ENCODE peak calls at places on chromosomes 1 and 21, in seven cellular contexts. One of them, this sample, is unnamed.

GRCh38 chr1:30966690-30967369 is 58.3 kb upstream of the SDC3 start:
- DNase-seq in H9: no peak
- DNase-seq in Karpas-422: no peak
- DNase-seq in mesendoderm: no peak
- DNase-seq in neural progenitor cell: no peak
- DNase-seq in neuronal stem cell: no peak
- DNase-seq in adipocyte: peak
- DNase-seq in this sample: no peak

GRCh38 chr1:44284184-44284583 is 70.9 kb downstream of the ERI3 start:
- DNase-seq in H9: no peak
- DNase-seq in Karpas-422: no peak
- DNase-seq in mesendoderm: no peak
- DNase-seq in neural progenitor cell: no peak
- DNase-seq in neuronal stem cell: no peak
- DNase-seq in adipocyte: no peak
- DNase-seq in this sample: no peak

GRCh38 chr1:165424454-165425283 is 20.3 kb downstream of the RXRG start:
- DNase-seq in H9: no peak
- DNase-seq in Karpas-422: no peak
- DNase-seq in mesendoderm: no peak
- DNase-seq in neural progenitor cell: no peak
- DNase-seq in neuronal stem cell: no peak
- DNase-seq in adipocyte: no peak
- DNase-seq in this sample: no peak

GRCh38 chr1:165641276-165641987 is 10.4 kb downstream of the MGST3 start:
- DNase-seq in H9: no peak
- DNase-seq in Karpas-422: no peak
- DNase-seq in mesendoderm: no peak
- DNase-seq in neural progenitor cell: no peak
- DNase-seq in neuronal stem cell: no peak
- DNase-seq in adipocyte: peak
- DNase-seq in this sample: no peak

GRCh38 chr1:38173848-38174247 is 127.3 kb upstream of the POU3F1 start:
- DNase-seq in H9: no peak
- DNase-seq in Karpas-422: no peak
- DNase-seq in mesendoderm: no peak
- DNase-seq in neural progenitor cell: no peak
- DNase-seq in neuronal stem cell: no peak
- DNase-seq in adipocyte: no peak
- DNase-seq in this sample: no peak

GRCh38 chr1:243623831-243624230 is 226.2 kb downstream of the AKT3 start:
- DNase-seq in H9: no peak
- DNase-seq in Karpas-422: no peak
- DNase-seq in mesendoderm: no peak
- DNase-seq in neural progenitor cell: no peak
- DNase-seq in neuronal stem cell: no peak
- DNase-seq in adipocyte: peak
- DNase-seq in this sample: no peak

GRCh38 chr1:7560128-7560527 is 211.0 kb upstream of the VAMP3 start:
- DNase-seq in H9: no peak
- DNase-seq in Karpas-422: peak
- DNase-seq in mesendoderm: no peak
- DNase-seq in neural progenitor cell: no peak
- DNase-seq in neuronal stem cell: no peak
- DNase-seq in adipocyte: no peak
- DNase-seq in this sample: peak

GRCh38 chr1:34994878-34995277 is 9.7 kb upstream of the TMEM35B start:
- DNase-seq in H9: no peak
- DNase-seq in Karpas-422: no peak
- DNase-seq in mesendoderm: no peak
- DNase-seq in neural progenitor cell: no peak
- DNase-seq in neuronal stem cell: no peak
- DNase-seq in adipocyte: no peak
- DNase-seq in this sample: no peak

GRCh38 chr1:199687321-199687720 is 340.2 kb upstream of the NR5A2 start:
- DNase-seq in H9: no peak
- DNase-seq in Karpas-422: no peak
- DNase-seq in mesendoderm: peak
- DNase-seq in neural progenitor cell: no peak
- DNase-seq in neuronal stem cell: no peak
- DNase-seq in adipocyte: no peak
- DNase-seq in this sample: no peak

GRCh38 chr1:220775238-220775853 is 11.4 kb upstream of the MTARC1 start:
- DNase-seq in H9: peak
- DNase-seq in Karpas-422: peak
- DNase-seq in mesendoderm: no peak
- DNase-seq in neural progenitor cell: peak
- DNase-seq in neuronal stem cell: no peak
- DNase-seq in adipocyte: peak
- DNase-seq in this sample: no peak

GRCh38 chr1:22056043-22056442 is 3.5 kb downstream of the CDC42 start:
- DNase-seq in H9: no peak
- DNase-seq in Karpas-422: no peak
- DNase-seq in mesendoderm: no peak
- DNase-seq in neural progenitor cell: no peak
- DNase-seq in neuronal stem cell: no peak
- DNase-seq in adipocyte: no peak
- DNase-seq in this sample: no peak

GRCh38 chr21:28547795-28548194 is 444.9 kb downstream of the LTN1 start:
- DNase-seq in H9: no peak
- DNase-seq in Karpas-422: peak
- DNase-seq in mesendoderm: no peak
- DNase-seq in neural progenitor cell: no peak
- DNase-seq in neuronal stem cell: no peak
- DNase-seq in adipocyte: no peak
- DNase-seq in this sample: no peak

GRCh38 chr21:45580576-45581321 is 38.5 kb upstream of the SLC19A1 start:
- DNase-seq in H9: no peak
- DNase-seq in Karpas-422: no peak
- DNase-seq in mesendoderm: peak
- DNase-seq in neural progenitor cell: no peak
- DNase-seq in neuronal stem cell: no peak
- DNase-seq in adipocyte: no peak
- DNase-seq in this sample: peak

GRCh38 chr1:222926566-222926965 is 111.7 kb downstream of the DISP1 start:
- DNase-seq in H9: no peak
- DNase-seq in Karpas-422: no peak
- DNase-seq in mesendoderm: peak
- DNase-seq in neural progenitor cell: no peak
- DNase-seq in neuronal stem cell: no peak
- DNase-seq in adipocyte: no peak
- DNase-seq in this sample: no peak

GRCh38 chr1:197674286-197674685 is 101.0 kb downstream of the DENND1B start:
- DNase-seq in H9: peak
- DNase-seq in Karpas-422: no peak
- DNase-seq in mesendoderm: peak
- DNase-seq in neural progenitor cell: peak
- DNase-seq in neuronal stem cell: peak
- DNase-seq in adipocyte: peak
- DNase-seq in this sample: no peak

GRCh38 chr1:167661527-167662436 is 31.8 kb downstream of the RCSD1 start:
- DNase-seq in H9: no peak
- DNase-seq in Karpas-422: peak
- DNase-seq in mesendoderm: no peak
- DNase-seq in neural progenitor cell: no peak
- DNase-seq in neuronal stem cell: no peak
- DNase-seq in adipocyte: peak
- DNase-seq in this sample: no peak

GRCh38 chr1:50859657-50860056 is 100.4 kb downstream of the FAF1 start:
- DNase-seq in H9: no peak
- DNase-seq in Karpas-422: no peak
- DNase-seq in mesendoderm: no peak
- DNase-seq in neural progenitor cell: no peak
- DNase-seq in neuronal stem cell: no peak
- DNase-seq in adipocyte: no peak
- DNase-seq in this sample: no peak

GRCh38 chr1:18943162-18943561 is 13.3 kb downstream of the IFFO2 start:
- DNase-seq in H9: no peak
- DNase-seq in Karpas-422: no peak
- DNase-seq in mesendoderm: no peak
- DNase-seq in neural progenitor cell: no peak
- DNase-seq in neuronal stem cell: no peak
- DNase-seq in adipocyte: no peak
- DNase-seq in this sample: no peak

GRCh38 chr1:18943914-18944572 is 12.4 kb downstream of the IFFO2 start:
- DNase-seq in H9: no peak
- DNase-seq in Karpas-422: no peak
- DNase-seq in mesendoderm: no peak
- DNase-seq in neural progenitor cell: no peak
- DNase-seq in neuronal stem cell: no peak
- DNase-seq in adipocyte: no peak
- DNase-seq in this sample: peak

GRCh38 chr1:18940303-18941020 is 16.0 kb downstream of the IFFO2 start:
- DNase-seq in H9: no peak
- DNase-seq in Karpas-422: no peak
- DNase-seq in mesendoderm: no peak
- DNase-seq in neural progenitor cell: no peak
- DNase-seq in neuronal stem cell: no peak
- DNase-seq in adipocyte: no peak
- DNase-seq in this sample: peak

GRCh38 chr1:18941221-18942141 is 15.0 kb downstream of the IFFO2 start:
- DNase-seq in H9: peak
- DNase-seq in Karpas-422: no peak
- DNase-seq in mesendoderm: peak
- DNase-seq in neural progenitor cell: peak
- DNase-seq in neuronal stem cell: peak
- DNase-seq in adipocyte: no peak
- DNase-seq in this sample: peak

DNA sequence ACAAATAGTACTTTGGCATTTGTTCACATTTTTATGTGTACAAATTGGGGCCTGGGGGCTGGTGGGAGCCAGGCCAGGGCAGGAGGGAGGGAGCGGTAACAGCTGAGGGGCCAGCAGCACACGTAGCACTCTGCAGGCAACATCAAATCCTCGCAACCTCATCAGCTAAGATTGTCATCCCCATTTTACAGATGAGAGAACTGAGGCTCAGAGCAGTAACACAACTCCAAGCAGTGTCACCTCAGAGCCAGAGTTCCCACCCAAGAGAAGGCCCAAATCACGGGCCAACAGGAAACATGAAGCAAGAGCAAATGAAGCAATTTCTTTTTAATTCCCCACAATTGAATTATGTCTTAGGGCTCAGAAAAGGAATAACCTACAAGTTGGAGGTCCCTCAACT is 14.1 kb downstream of the IFFO2 start:
- DNase-seq in H9: no peak
- DNase-seq in Karpas-422: no peak
- DNase-seq in mesendoderm: no peak
- DNase-seq in neural progenitor cell: no peak
- DNase-seq in neuronal stem cell: no peak
- DNase-seq in adipocyte: no peak
- DNase-seq in this sample: peak
- H3K9ac ChIP-seq in H9: no peak
- H3K9ac ChIP-seq in Karpas-422: no peak
- H3K9ac ChIP-seq in mesendoderm: no peak
- H3K9ac ChIP-seq in neural progenitor cell: no peak
- H3K9ac ChIP-seq in neuronal stem cell: no peak
- H3K9ac ChIP-seq in adipocyte: no peak
- H3K9ac ChIP-seq in this sample: no peak

DNA sequence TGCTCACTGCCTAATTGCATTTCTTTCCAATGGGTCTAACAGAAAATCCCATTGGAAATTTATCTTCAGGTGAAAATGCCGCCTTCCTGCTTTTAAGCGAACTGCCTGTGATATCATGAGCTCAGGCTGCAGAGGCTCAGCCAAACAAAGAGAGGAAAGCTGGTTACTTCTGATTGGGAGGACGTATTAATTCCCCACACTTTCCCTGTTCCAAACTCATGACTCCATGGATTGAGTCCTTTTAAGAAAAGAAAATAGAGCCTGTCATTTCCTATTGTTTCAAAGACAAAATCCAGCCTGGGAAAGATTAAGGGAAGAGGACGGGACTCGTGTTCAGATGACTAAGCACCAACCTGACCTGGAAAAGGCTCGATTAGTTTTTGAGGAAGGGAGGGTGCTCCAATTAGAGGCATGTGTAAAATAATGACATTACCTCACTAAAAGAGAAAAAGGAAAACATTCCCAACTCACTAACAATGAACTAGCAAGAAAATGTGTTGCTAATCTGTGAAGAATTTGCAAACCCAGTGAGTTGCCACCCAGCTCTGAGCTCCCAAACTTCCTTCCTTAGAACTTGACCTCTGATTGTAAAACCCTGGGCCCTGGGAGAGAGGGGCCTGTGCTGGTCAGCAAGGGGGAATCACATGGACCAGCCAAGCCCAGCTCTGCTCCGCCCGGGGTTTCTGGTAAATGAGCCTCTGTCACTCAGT is 61.2 kb downstream of the TCP10L start:
- DNase-seq in H9: no peak
- DNase-seq in Karpas-422: no peak
- DNase-seq in mesendoderm: peak
- DNase-seq in neural progenitor cell: peak
- DNase-seq in neuronal stem cell: no peak
- DNase-seq in adipocyte: peak
- DNase-seq in this sample: no peak
- H3K9ac ChIP-seq in H9: no peak
- H3K9ac ChIP-seq in Karpas-422: no peak
- H3K9ac ChIP-seq in mesendoderm: no peak
- H3K9ac ChIP-seq in neural progenitor cell: no peak
- H3K9ac ChIP-seq in neuronal stem cell: no peak
- H3K9ac ChIP-seq in adipocyte: no peak
- H3K9ac ChIP-seq in this sample: no peak

GRCh38 chr1:1892763-1893120 is 1.9 kb upstream of the GNB1 start:
- DNase-seq in H9: no peak
- DNase-seq in Karpas-422: no peak
- DNase-seq in mesendoderm: no peak
- DNase-seq in neural progenitor cell: peak
- DNase-seq in neuronal stem cell: no peak
- DNase-seq in adipocyte: no peak
- DNase-seq in this sample: peak
- H3K9ac ChIP-seq in H9: no peak
- H3K9ac ChIP-seq in Karpas-422: no peak
- H3K9ac ChIP-seq in mesendoderm: no peak
- H3K9ac ChIP-seq in neural progenitor cell: no peak
- H3K9ac ChIP-seq in neuronal stem cell: no peak
- H3K9ac ChIP-seq in adipocyte: no peak
- H3K9ac ChIP-seq in this sample: no peak

GRCh38 chr1:6280761-6281451 is 20.0 kb upstream of the GPR153 start:
- DNase-seq in H9: peak
- DNase-seq in Karpas-422: no peak
- DNase-seq in mesendoderm: peak
- DNase-seq in neural progenitor cell: peak
- DNase-seq in neuronal stem cell: no peak
- DNase-seq in adipocyte: no peak
- DNase-seq in this sample: peak
- H3K9ac ChIP-seq in H9: no peak
- H3K9ac ChIP-seq in Karpas-422: no peak
- H3K9ac ChIP-seq in mesendoderm: no peak
- H3K9ac ChIP-seq in neural progenitor cell: no peak
- H3K9ac ChIP-seq in neuronal stem cell: peak
- H3K9ac ChIP-seq in adipocyte: no peak
- H3K9ac ChIP-seq in this sample: no peak